ENCODE peak calls at places on chromosomes 11 and 22, in ten cellular contexts. R is adrenal gland, M is Daoy, H is ecto neural progenitor cell, L is SW 1271, Q is AG08396, J is neuronal stem cell, Z is nephron progenitor cell, T is AG20443, G is Calu3. N is an unnamed sample.

GRCh38 chr11:14852571-14853177 is 39.4 kb downstream of the CYP2R1 start:
- DNase-seq in L (no peak), J (no peak), G (no peak), R (no peak), Q (no peak), T (no peak), H (no peak), M (no peak), Z (no peak), N (no peak)

GRCh38 chr22:37762389-37762836 is 45.3 kb upstream of the GCAT start:
- DNase-seq in L (peak), T (no peak), G (no peak), H (no peak), M (no peak), Q (no peak), Z (no peak), R (no peak), J (no peak), N (no peak)

GRCh38 chr22:49522582-49523373 is 304.9 kb downstream of the BRD1 start:
- DNase-seq in R (no peak), T (no peak), J (no peak), Q (no peak), H (no peak), Z (no peak), L (no peak), M (no peak), G (peak), N (no peak)

GRCh38 chr11:17906436-17906835 is 106.4 kb downstream of the SERGEF start:
- DNase-seq in T (no peak), M (peak), G (peak), Q (no peak), Z (peak), R (no peak), L (no peak), J (no peak), H (peak), N (no peak)

GRCh38 chr11:29432719-29433325 is 584.0 kb downstream of the KCNA4 start:
- DNase-seq in G (peak), M (peak), H (no peak), J (no peak), T (peak), Q (no peak), R (no peak), L (peak), Z (no peak), N (peak)

GRCh38 chr11:795638-796564 is 2.2 kb downstream of the SLC25A22 start:
- DNase-seq in H (no peak), G (peak), J (no peak), Z (peak), T (peak), M (peak), Q (peak), L (peak), R (peak), N (peak)

GRCh38 chr11:72940417-72940816 is 126.2 kb downstream of the ATG16L2 start:
- DNase-seq in Q (no peak), J (no peak), Z (no peak), R (no peak), G (no peak), H (no peak), L (no peak), T (no peak), M (no peak), N (no peak)

GRCh38 chr11:7347611-7348431 is 96.1 kb downstream of the SYT9 start:
- DNase-seq in T (no peak), L (no peak), H (no peak), Z (no peak), R (no peak), G (no peak), M (no peak), Q (no peak), J (no peak), N (no peak)

GRCh38 chr11:23767576-23767975 is 729.3 kb upstream of the LUZP2 start:
- DNase-seq in Q (no peak), M (no peak), H (no peak), J (no peak), T (no peak), G (no peak), Z (no peak), L (no peak), R (no peak), N (no peak)

GRCh38 chr11:128891912-128892398 is 799 bp downstream of the KCNJ5 start:
- DNase-seq in T (no peak), L (no peak), Q (no peak), M (no peak), J (no peak), Z (no peak), G (no peak), R (peak), H (no peak), N (no peak)

GRCh38 chr22:41564563-41564962 is 3.8 kb downstream of the CSDC2 start:
- DNase-seq in G (no peak), Z (no peak), H (no peak), Q (no peak), T (no peak), M (no peak), R (peak), L (no peak), J (no peak), N (no peak)

GRCh38 chr11:13009476-13009920 is 382 bp downstream of the RASSF10 start:
- DNase-seq in M (no peak), H (peak), L (no peak), G (no peak), Q (no peak), J (peak), Z (no peak), R (no peak), T (no peak), N (no peak)

GRCh38 chr11:75633409-75634011 is 35.3 kb downstream of the MAP6 start:
- DNase-seq in M (no peak), Z (no peak), H (no peak), R (no peak), T (no peak), Q (no peak), G (no peak), J (no peak), L (no peak), N (no peak)